ENCODE peak calls at places on chromosomes 6 and 20, in five cellular contexts. A is kidney epithelial cell; X is fibroblast of pulmonary artery; W is AG09309; T is CD4-positive, alpha-beta T cell. V is an unnamed sample.
A peak's percentile ranks its signal among the peaks of the same experiment; 100 is the strongest.

GRCh38 chr6:33820784-33821183 is 17.0 kb upstream of the MLN start:
- DNase-seq in A (no peak), X (no peak), W (no peak), T (no peak), V (no peak)

GRCh38 chr6:124226396-124226795 is 422.7 kb downstream of the NKAIN2 start:
- DNase-seq in A (no peak), X (peak; percentile 70), W (no peak), T (no peak), V (no peak)

GRCh38 chr6:157804448-157805327 is 18.4 kb upstream of the SNX9 start:
- DNase-seq in A (no peak), X (no peak), W (no peak), T (no peak), V (no peak)

GRCh38 chr6:157314705-157315321 is 8.5 kb downstream of the TMEM242 start:
- DNase-seq in A (no peak), X (peak; percentile 88), W (peak; percentile 59), T (no peak), V (no peak)

GRCh38 chr6:11989376-11989775 is 22.7 kb upstream of the HIVEP1 start:
- DNase-seq in A (no peak), X (peak; percentile 62), W (no peak), T (no peak), V (no peak)

GRCh38 chr6:64547594-64548268 is 912.1 kb downstream of the PHF3 start:
- DNase-seq in A (no peak), X (no peak), W (no peak), T (no peak), V (peak; percentile 79)

GRCh38 chr6:105898286-105898685 is 187.8 kb upstream of the PRDM1 start:
- DNase-seq in A (peak; percentile 45), X (no peak), W (no peak), T (no peak), V (no peak)

GRCh38 chr20:62209850-62210495 is 10.1 kb downstream of the HRH3 start:
- DNase-seq in A (no peak), X (no peak), W (no peak), T (no peak), V (no peak)

GRCh38 chr6:147508073-147508870 is at the start of gene SAMD5:
- DNase-seq in A (no peak), X (peak; percentile 47), W (peak; percentile 31), T (no peak), V (no peak)

GRCh38 chr6:8195714-8196104 is 93.4 kb upstream of the EEF1E1 start:
- DNase-seq in A (no peak), X (no peak), W (no peak), T (no peak), V (no peak)

GRCh38 chr6:8194499-8194898 is 92.2 kb upstream of the EEF1E1 start:
- DNase-seq in A (peak; percentile 25), X (peak; percentile 6), W (no peak), T (no peak), V (no peak)

GRCh38 chr6:8192597-8192996 is 90.2 kb upstream of the EEF1E1 start:
- DNase-seq in A (no peak), X (no peak), W (no peak), T (no peak), V (no peak)

GRCh38 chr6:8193541-8193940 is 91.2 kb upstream of the EEF1E1 start:
- DNase-seq in A (peak; percentile 26), X (no peak), W (no peak), T (no peak), V (no peak)

DNA sequence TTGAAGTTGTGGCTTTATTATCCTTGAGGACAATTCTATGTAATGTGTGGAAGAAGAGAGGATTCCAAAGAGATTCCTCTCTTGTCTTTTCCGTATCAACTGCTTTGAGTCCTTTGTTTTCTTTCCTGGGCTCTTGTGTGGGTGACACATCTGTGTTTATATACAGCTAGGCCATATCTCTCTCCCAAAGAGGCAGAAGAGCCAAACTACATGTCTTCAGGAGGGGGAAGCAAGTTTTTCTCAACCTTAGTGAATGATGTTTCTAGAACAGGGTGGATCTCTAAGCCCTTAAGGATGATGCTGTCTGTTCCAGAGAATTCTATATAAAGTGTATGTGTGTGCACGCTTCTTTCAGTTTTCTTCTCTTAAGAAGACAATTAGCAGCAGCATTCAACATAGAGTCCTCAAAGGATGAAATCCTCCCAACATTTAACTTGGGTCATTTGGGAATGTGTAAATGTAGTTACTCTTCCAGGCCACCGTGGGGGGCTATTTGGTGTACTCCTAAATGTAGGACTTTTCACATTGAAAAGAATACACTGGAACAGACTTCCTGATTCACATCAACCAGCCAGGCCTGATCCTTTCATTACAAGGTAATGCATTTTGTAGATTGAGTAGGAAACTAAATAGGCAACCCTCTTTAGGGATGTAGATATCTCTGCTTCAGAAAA is 92.8 kb upstream of the EEF1E1 start:
- DNase-seq in A (no peak), X (no peak), W (no peak), T (no peak), V (no peak)
- TF ChIP-seq CTCF in A (peak; percentile 14), X (no peak), W (no peak), T (no peak), V (peak; percentile 61)

GRCh38 chr20:53159144-53159543 is 187.0 kb downstream of the TSHZ2 start:
- DNase-seq in A (no peak), X (no peak), W (no peak), T (no peak), V (no peak)

GRCh38 chr20:53161473-53161872 is 189.3 kb downstream of the TSHZ2 start:
- DNase-seq in A (no peak), X (no peak), W (no peak), T (no peak), V (no peak)

GRCh38 chr20:53161073-53161472 is 188.9 kb downstream of the TSHZ2 start:
- DNase-seq in A (no peak), X (no peak), W (no peak), T (no peak), V (no peak)

GRCh38 chr20:53154540-53154939 is 182.4 kb downstream of the TSHZ2 start:
- DNase-seq in A (no peak), X (peak; percentile 16), W (no peak), T (no peak), V (no peak)

GRCh38 chr20:53157443-53158408 is 185.6 kb downstream of the TSHZ2 start:
- DNase-seq in A (no peak), X (peak; percentile 58), W (peak; percentile 10), T (peak; percentile 7), V (no peak)
- TF ChIP-seq CTCF in A (peak; percentile 45), X (peak; percentile 65), W (peak; percentile 72), T (peak; percentile 50), V (peak; percentile 69)

GRCh38 chr6:134061440-134061839 is 9.0 kb upstream of the SLC2A12 start:
- DNase-seq in A (no peak), X (no peak), W (no peak), T (no peak), V (no peak)

GRCh38 chr6:134063966-134064445 is 11.6 kb upstream of the SLC2A12 start:
- DNase-seq in A (peak; percentile 44), X (peak; percentile 86), W (peak; percentile 60), T (peak; percentile 36), V (no peak)

GRCh38 chr6:134064461-134064860 is 12.0 kb upstream of the SLC2A12 start:
- DNase-seq in A (no peak), X (no peak), W (no peak), T (no peak), V (no peak)

GRCh38 chr6:134063121-134063965 is 10.9 kb upstream of the SLC2A12 start:
- DNase-seq in A (no peak), X (no peak), W (no peak), T (no peak), V (no peak)

DNA sequence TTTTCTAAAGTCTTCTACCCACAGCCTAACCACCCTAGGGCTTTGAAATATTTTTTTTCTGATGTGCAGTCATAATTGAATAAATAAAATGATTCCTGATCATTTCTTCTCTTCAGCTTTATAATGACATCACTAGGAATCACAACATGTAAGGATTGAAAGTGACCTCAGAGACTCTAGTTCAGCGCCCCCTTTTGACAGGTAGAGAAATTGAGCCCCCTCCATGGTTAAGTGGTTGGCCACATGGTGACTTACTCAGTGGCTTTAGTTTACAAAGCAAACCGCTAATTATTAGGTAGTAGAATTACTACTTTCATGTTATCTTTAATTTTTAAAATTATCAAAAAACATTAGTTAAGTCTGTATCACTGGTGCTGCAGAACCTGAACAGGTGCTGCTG is 13.3 kb upstream of the SLC2A12 start:
- DNase-seq in A (no peak), X (peak; percentile 42), W (no peak), T (no peak), V (no peak)
- TF ChIP-seq CTCF in A (peak; percentile 35), X (peak; percentile 49), W (peak; percentile 30), T (peak; percentile 45), V (peak; percentile 67)

DNA sequence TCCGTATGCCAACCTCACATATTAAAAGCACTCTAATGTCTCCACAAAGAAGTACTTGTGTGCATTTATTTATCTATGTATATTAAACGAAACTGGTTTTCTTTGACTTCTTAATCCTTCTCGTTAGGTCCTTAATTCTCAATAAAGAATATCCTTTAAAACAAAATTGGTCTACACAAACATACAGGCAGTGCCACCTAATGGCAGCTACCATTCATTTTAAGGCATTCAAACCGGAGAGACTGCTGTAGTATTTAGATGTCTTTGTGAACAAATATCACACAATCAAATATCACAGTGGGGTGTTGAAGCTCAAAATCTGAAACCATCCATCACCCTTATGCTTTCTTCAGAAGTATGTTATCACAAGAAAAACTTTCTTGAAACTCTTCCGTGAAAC is 96.6 kb upstream of the IRAK1BP1 start:
- DNase-seq in A (no peak), X (no peak), W (no peak), T (no peak), V (no peak)
- TF ChIP-seq CTCF in A (no peak), X (no peak), W (no peak), T (no peak), V (peak; percentile 33)

GRCh38 chr6:170293411-170293844 is 2.5 kb upstream of the DLL1 start:
- DNase-seq in A (no peak), X (no peak), W (no peak), T (no peak), V (no peak)

GRCh38 chr6:170291271-170292110 is 613 bp upstream of the DLL1 start:
- DNase-seq in A (no peak), X (no peak), W (no peak), T (peak; percentile 23), V (peak; percentile 88)

GRCh38 chr6:170292111-170292777 is 1.4 kb upstream of the DLL1 start:
- DNase-seq in A (no peak), X (no peak), W (no peak), T (no peak), V (no peak)

GRCh38 chr6:170293881-170294755 is 3.2 kb upstream of the DLL1 start:
- DNase-seq in A (no peak), X (no peak), W (no peak), T (no peak), V (no peak)

GRCh38 chr6:170292778-170293164 is 1.9 kb upstream of the DLL1 start:
- DNase-seq in A (no peak), X (no peak), W (no peak), T (no peak), V (no peak)
- TF ChIP-seq CTCF in A (no peak), X (no peak), W (no peak), T (peak; percentile 28), V (peak; percentile 70)

GRCh38 chr6:137192821-137193220 is 19.4 kb upstream of the IL22RA2 start:
- DNase-seq in A (no peak), X (no peak), W (no peak), T (no peak), V (no peak)
- TF ChIP-seq CTCF in A (no peak), X (no peak), W (no peak), T (no peak), V (no peak)